ENCODE peak calls at places on chromosomes 5 and 9, in eight cellular contexts. Y is CD8-positive, alpha-beta T cell; S is left lung; Q is tibial artery; C is sigmoid colon; U is heart left ventricle; P is WERI-Rb-1; G is Panc1. Z is an unnamed sample. For H3K27me3, the result is how much of the 10 kb centered on the place peaks cover.

GRCh38 chr5:176490291-176490690 is 42.1 kb downstream of the FAF2 start:
- DNase-seq in Q (no peak), U (no peak), C (no peak), Y (no peak), G (no peak), P (no peak), S (no peak), Z (peak)

GRCh38 chr9:135049460-135049859 is 38.0 kb upstream of the OLFM1 start:
- DNase-seq in Y (no peak), C (peak), U (no peak), P (no peak), S (no peak), Q (no peak), G (no peak), Z (no peak)

GRCh38 chr9:36401179-36401740 is 1.2 kb upstream of the RNF38 start:
- DNase-seq in Q (peak), S (no peak), Y (no peak), G (peak), U (no peak), C (no peak), P (no peak), Z (peak)

GRCh38 chr5:151483647-151484046 is 36.2 kb downstream of the SLC36A1 start:
- DNase-seq in P (no peak), Y (no peak), S (no peak), U (no peak), G (no peak), Q (no peak), C (no peak), Z (no peak)

GRCh38 chr9:109249615-109250014 is 71.2 kb downstream of the EPB41L4B start:
- DNase-seq in U (no peak), P (peak), Q (no peak), Y (no peak), G (no peak), S (no peak), C (no peak), Z (no peak)

GRCh38 chr9:27162045-27162444 is 53.0 kb downstream of the TEK start:
- DNase-seq in S (no peak), U (no peak), P (no peak), C (no peak), Y (no peak), G (no peak), Q (no peak), Z (no peak)

GRCh38 chr9:70156729-70157128 is 102.0 kb upstream of the SMC5 start:
- DNase-seq in Y (no peak), P (no peak), Q (no peak), S (no peak), C (no peak), U (no peak), G (no peak), Z (no peak)

GRCh38 chr5:38420691-38421395 is 135.6 kb downstream of the LIFR start:
- DNase-seq in Y (no peak), S (no peak), Q (peak), U (peak), C (peak), P (peak), G (peak), Z (peak)

GRCh38 chr9:70389642-70390266 is 24.7 kb downstream of the KLF9 start:
- DNase-seq in S (no peak), P (no peak), G (no peak), C (no peak), Q (no peak), U (no peak), Y (no peak), Z (peak)

GRCh38 chr5:95446560-95447221 is 55.5 kb downstream of the FAM81B start:
- DNase-seq in G (no peak), S (no peak), U (no peak), Q (no peak), P (no peak), Y (no peak), C (no peak), Z (peak)

GRCh38 chr9:127214421-127215265 is 49.9 kb upstream of the GARNL3 start:
- DNase-seq in P (peak), U (peak), S (no peak), Y (peak), Q (no peak), G (no peak), C (no peak), Z (peak)

GRCh38 chr5:52134013-52134650 is 653.6 kb upstream of the ITGA1 start:
- DNase-seq in Q (no peak), Y (no peak), G (no peak), C (no peak), S (no peak), P (no peak), U (no peak), Z (no peak)

GRCh38 chr5:44884036-44884435 is 75.3 kb downstream of the MRPS30 start:
- DNase-seq in C (no peak), P (no peak), U (no peak), G (no peak), Y (no peak), Q (no peak), S (peak), Z (no peak)

GRCh38 chr9:110802416-110803035 is 133.9 kb downstream of the MUSK start:
- DNase-seq in Q (no peak), U (no peak), G (no peak), Y (no peak), C (no peak), P (no peak), S (no peak), Z (no peak)

DNA sequence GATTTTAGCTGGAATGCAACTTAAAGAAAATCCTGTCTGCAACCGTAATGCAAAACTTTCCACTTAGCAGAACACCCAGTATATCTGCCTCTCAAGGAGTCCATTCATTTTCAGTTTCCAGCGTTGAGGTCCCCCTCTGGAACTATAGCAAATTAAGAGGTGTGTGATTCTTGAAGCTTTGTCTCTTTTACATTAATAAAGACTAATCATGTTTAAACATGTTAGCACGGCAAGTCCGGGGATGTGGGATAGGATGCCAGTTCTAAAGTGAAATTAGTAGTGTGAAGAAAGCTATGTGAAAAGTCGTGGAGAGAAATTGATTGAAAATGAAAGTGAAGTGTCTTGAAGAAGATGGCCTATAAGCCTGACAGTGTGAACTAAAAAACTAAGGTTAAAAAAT is 429.1 kb downstream of the NR2F1-AS1 start:
- DNase-seq in Q (no peak), G (no peak), P (no peak), Y (no peak), U (no peak), S (no peak), C (no peak), Z (peak)
- H3K4me3 ChIP-seq in Q (no peak), G (peak), P (no peak), Y (no peak), U (no peak), S (no peak), C (no peak), Z (no peak)

GRCh38 chr9:93860694-93861658 is 94.2 kb downstream of the BARX1 start:
- DNase-seq in C (no peak), S (no peak), P (peak), U (no peak), Y (no peak), G (no peak), Q (no peak), Z (no peak)

GRCh38 chr9:93864840-93865239 is 90.3 kb downstream of the BARX1 start:
- DNase-seq in Y (no peak), G (no peak), P (no peak), C (no peak), U (no peak), S (peak), Q (no peak), Z (no peak)

GRCh38 chr9:93861736-93862358 is 93.3 kb downstream of the BARX1 start:
- DNase-seq in P (peak), Y (no peak), S (no peak), C (no peak), G (no peak), U (no peak), Q (no peak), Z (no peak)

GRCh38 chr9:93864029-93864428 is 91.1 kb downstream of the BARX1 start:
- DNase-seq in Y (no peak), C (no peak), Q (no peak), U (no peak), S (peak), P (no peak), G (no peak), Z (no peak)

DNA sequence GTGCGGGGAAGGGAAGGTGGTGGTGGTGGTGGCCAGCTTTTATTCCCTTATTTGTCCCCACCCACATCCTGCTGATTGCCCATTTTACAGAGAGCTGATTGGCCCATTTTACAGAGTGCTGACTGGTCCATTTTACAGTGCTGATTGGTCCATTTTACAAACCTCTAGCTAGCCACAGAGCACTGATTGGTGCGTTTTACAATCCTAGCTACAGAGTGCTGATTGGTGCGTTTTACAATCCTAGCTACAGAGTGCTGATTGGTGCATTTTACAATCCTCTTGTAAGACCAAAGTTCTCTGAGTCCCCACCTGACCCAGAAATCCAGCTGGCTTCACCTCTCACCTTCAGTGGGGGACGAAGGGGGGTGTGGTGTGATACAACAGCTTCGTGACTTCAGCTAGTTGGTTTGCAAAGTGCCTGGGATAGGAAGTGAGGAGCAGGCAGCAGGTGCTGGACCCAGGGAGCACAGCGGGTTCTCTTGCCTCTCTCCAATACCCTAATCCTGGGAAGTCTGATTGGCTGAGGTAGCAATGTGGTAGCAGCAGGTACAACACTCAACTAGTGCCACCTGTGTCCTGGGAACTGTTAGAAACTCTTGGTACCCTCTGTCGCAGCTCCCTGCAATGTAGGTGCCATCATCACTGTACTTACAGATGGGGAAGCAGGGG is 92.1 kb downstream of the BARX1 start:
- DNase-seq in S (no peak), C (no peak), Y (no peak), U (no peak), G (no peak), P (no peak), Q (no peak), Z (no peak)
- H3K27me3 ChIP-seq in S (half or more), C (under half), Y (under half), U (half or more), G (under half), P (half or more), Q (under half), Z (under half)

DNA sequence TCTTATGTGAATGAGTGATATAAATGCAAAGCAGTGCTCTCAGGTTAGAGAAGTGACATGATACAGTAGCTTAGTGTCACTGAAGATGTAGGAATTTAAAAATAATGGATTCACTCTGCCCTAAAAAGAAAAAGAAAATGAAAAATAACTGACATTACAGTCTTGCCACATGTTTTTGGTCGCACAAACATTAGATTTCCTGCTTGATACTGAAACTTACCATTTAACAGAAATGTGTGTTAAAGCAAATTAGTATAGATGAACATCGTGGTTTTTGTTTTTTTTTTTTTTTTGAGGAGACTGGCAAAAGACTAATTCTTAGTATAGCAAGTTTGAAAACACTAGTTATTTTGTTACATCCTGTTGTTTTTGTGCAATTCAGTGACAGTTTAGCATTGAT is 858.8 kb downstream of the MAT2B start:
- DNase-seq in Q (no peak), S (no peak), Y (no peak), P (no peak), G (no peak), U (no peak), C (no peak), Z (no peak)
- TF ChIP-seq CTCF in Q (no peak), S (no peak), Y (no peak), P (no peak), G (no peak), U (no peak), C (no peak), Z (no peak)

GRCh38 chr9:122219856-122220672 is 8.7 kb downstream of the LHX6 start:
- DNase-seq in Q (no peak), G (no peak), C (no peak), P (peak), Y (no peak), U (no peak), S (no peak), Z (no peak)
- H3K4me3 ChIP-seq in Q (peak), G (no peak), C (no peak), P (peak), Y (peak), U (peak), S (no peak), Z (no peak)

DNA sequence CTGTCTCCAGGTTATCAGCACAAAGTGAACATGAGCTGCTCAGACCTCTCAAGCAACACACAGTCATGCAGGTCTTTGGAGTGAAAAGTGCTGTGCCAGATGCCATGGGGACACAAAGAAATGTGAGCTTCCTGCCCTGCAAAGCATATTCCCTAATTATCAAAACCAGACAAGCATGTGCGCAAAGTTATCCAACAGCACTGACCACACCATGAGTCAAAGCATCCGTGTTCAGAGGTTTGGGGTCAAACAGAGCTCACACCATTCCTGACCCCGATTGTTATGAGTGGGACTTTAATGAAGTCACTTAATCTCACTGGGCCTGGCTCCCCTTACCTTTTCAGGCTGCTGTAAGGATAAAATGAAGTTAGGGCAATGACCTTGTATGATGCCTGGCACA is 138.5 kb downstream of the SLIT3 start:
- DNase-seq in Y (no peak), Q (no peak), U (no peak), C (no peak), G (no peak), P (no peak), S (no peak), Z (peak)
- H3K27me3 ChIP-seq in Y (under half), Q (under half), U (under half), C (under half), G (under half), P (half or more), S (under half), Z (under half)

GRCh38 chr5:85972539-85972938 is 645.2 kb upstream of the COX7C start:
- DNase-seq in P (no peak), G (no peak), S (no peak), Y (no peak), Q (no peak), C (no peak), U (no peak), Z (no peak)

DNA sequence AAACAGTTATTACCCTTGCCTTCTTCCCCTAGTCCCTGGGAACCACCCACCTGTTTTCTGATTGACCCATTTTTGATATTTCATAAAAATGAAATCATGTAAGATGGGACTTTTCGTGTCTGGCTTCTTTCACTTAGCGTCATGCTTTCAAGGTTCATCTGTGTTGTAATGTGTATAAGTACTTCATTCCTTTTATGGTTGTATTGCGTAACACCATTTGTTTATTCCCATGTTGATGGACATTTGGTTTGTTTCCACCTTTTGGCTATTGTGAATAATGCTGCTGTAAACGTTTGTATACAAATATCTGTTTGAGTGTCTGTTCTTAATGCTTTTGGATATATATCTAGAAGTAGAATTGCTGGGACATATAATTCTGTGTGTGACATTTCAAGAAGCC is 650.1 kb upstream of the COX7C start:
- DNase-seq in Y (no peak), C (no peak), G (no peak), Q (no peak), S (no peak), U (no peak), P (no peak), Z (peak)
- TF ChIP-seq CTCF in Y (no peak), C (no peak), G (no peak), Q (no peak), S (no peak), U (no peak), P (no peak), Z (no peak)

DNA sequence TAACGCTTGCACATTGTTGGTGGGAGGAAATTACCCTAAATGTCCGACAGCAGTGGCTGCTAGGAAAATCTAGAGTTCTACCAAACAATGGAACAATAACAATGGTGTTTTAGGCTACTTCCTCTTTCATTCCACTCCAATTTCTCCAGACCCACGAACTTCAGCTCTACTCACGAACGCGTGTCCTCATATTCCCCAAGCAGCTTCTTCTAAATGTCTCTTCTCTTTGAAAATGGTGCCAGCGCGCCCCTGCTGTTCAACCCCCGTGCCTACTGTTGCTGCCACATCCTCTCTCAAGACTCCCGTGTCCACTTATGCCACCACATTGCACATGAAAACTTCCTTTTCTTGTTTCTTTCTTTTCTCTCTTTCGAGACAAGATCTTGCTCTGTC is 25.6 kb downstream of the OR2V2 start:
- DNase-seq in S (no peak), Q (peak), C (no peak), Y (no peak), U (no peak), G (no peak), P (no peak), Z (no peak)
- H3K4me3 ChIP-seq in S (no peak), Q (no peak), C (no peak), Y (peak), U (peak), G (peak), P (no peak), Z (no peak)

GRCh38 chr5:1899201-1899600 is 16.5 kb upstream of the IRX4 start:
- DNase-seq in U (no peak), Y (no peak), P (no peak), C (no peak), G (no peak), S (peak), Q (no peak), Z (no peak)

GRCh38 chr5:1897816-1898450 is 15.2 kb upstream of the IRX4 start:
- DNase-seq in G (no peak), Y (no peak), Q (no peak), P (no peak), C (no peak), U (no peak), S (no peak), Z (no peak)

GRCh38 chr5:1897386-1897785 is 14.7 kb upstream of the IRX4 start:
- DNase-seq in S (no peak), P (no peak), U (no peak), Y (no peak), G (no peak), Q (no peak), C (no peak), Z (no peak)

GRCh38 chr5:1895771-1896420 is 13.2 kb upstream of the IRX4 start:
- DNase-seq in G (no peak), S (peak), C (no peak), U (no peak), Y (no peak), P (no peak), Q (no peak), Z (no peak)

DNA sequence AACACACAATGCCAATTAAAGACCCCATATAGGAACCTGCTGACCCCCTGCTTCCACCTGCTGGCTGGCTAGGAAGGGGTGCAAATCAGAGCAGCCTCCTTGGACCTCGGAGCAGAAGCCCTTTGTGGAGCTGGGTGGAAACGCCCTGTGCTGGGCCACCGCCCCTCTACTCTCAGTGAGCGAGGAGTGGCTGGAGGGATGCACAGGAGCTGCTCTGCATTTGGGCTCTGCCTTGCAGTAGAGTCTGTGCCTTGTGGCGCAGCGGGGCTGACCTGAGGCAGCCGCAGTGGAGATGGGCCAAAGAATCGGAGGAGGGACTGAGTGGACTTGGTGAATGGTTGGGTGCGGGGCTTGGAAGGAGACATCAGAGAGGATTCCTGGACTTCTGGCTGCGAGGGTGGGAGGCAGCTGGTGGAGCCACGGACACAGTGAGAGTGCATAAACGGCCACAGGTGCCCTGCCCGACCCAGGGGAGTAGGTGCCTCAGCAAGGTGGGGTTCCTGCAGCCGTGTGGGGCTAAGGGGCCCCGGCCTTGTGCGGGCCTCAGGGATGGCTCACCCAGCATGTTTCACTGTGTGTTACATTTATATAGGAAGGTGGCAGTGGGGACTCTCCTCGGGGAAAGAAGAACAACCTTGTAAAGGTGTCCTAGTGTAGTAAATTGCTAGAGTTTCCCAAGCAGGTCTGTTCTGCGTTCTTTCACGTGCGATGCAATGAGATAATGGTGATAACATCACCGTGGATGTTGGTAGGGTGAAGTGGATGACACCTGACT is 14.1 kb upstream of the IRX4 start:
- DNase-seq in Y (no peak), G (no peak), P (no peak), C (no peak), Q (no peak), S (peak), U (no peak), Z (no peak)
- H3K27me3 ChIP-seq in Y (under half), G (under half), P (half or more), C (under half), Q (under half), S (half or more), U (under half), Z (under half)